ENCODE peak calls at places on chromosome 19, in six cellular contexts. One of them, this sample, is unnamed. For H3K4me1, the result is how much of the 10 kb centered on the place peaks cover.

GRCh38 chr19:34475975-34476594 is 5.5 kb upstream of the WTIP start:
- DNase-seq in tibial nerve: no peak
- DNase-seq in body of pancreas: no peak
- DNase-seq in PC-9: no peak
- DNase-seq in adrenal gland: no peak
- DNase-seq in neural progenitor cell: no peak
- DNase-seq in this sample: no peak

GRCh38 chr19:31980851-31981250 is 364.6 kb upstream of the ZNF507 start:
- DNase-seq in tibial nerve: no peak
- DNase-seq in body of pancreas: no peak
- DNase-seq in PC-9: no peak
- DNase-seq in adrenal gland: no peak
- DNase-seq in neural progenitor cell: no peak
- DNase-seq in this sample: no peak

GRCh38 chr19:16876904-16877361 is 11.9 kb upstream of the F2RL3 start:
- DNase-seq in tibial nerve: no peak
- DNase-seq in body of pancreas: no peak
- DNase-seq in PC-9: peak
- DNase-seq in adrenal gland: no peak
- DNase-seq in neural progenitor cell: no peak
- DNase-seq in this sample: no peak

GRCh38 chr19:4972509-4973230 is 3.8 kb downstream of the KDM4B start:
- DNase-seq in tibial nerve: no peak
- DNase-seq in body of pancreas: no peak
- DNase-seq in PC-9: peak
- DNase-seq in adrenal gland: peak
- DNase-seq in neural progenitor cell: no peak
- DNase-seq in this sample: peak

GRCh38 chr19:40613669-40614594 is 12.8 kb downstream of the LTBP4 start:
- DNase-seq in tibial nerve: peak
- DNase-seq in body of pancreas: peak
- DNase-seq in PC-9: peak
- DNase-seq in adrenal gland: peak
- DNase-seq in neural progenitor cell: peak
- DNase-seq in this sample: peak

GRCh38 chr19:9865732-9866627 is 30.9 kb downstream of the PIN1 start:
- DNase-seq in tibial nerve: no peak
- DNase-seq in body of pancreas: no peak
- DNase-seq in PC-9: no peak
- DNase-seq in adrenal gland: no peak
- DNase-seq in neural progenitor cell: peak
- DNase-seq in this sample: peak

GRCh38 chr19:12159773-12160414 is 3.0 kb upstream of the ZNF136 start:
- DNase-seq in tibial nerve: no peak
- DNase-seq in body of pancreas: no peak
- DNase-seq in PC-9: no peak
- DNase-seq in adrenal gland: no peak
- DNase-seq in neural progenitor cell: peak
- DNase-seq in this sample: no peak

GRCh38 chr19:892243-892996 is 567 bp downstream of the MED16 start:
- DNase-seq in tibial nerve: no peak
- DNase-seq in body of pancreas: no peak
- DNase-seq in PC-9: no peak
- DNase-seq in adrenal gland: no peak
- DNase-seq in neural progenitor cell: peak
- DNase-seq in this sample: peak

GRCh38 chr19:35138305-35138799 is 272 bp upstream of the FXYD1 start:
- DNase-seq in tibial nerve: no peak
- DNase-seq in body of pancreas: no peak
- DNase-seq in PC-9: no peak
- DNase-seq in adrenal gland: no peak
- DNase-seq in neural progenitor cell: no peak
- DNase-seq in this sample: no peak

GRCh38 chr19:6210721-6211600 is 68.8 kb downstream of the MLLT1 start:
- DNase-seq in tibial nerve: no peak
- DNase-seq in body of pancreas: peak
- DNase-seq in PC-9: no peak
- DNase-seq in adrenal gland: peak
- DNase-seq in neural progenitor cell: no peak
- DNase-seq in this sample: no peak

GRCh38 chr19:45251452-45252354 is 632 bp downstream of the MARK4 start:
- DNase-seq in tibial nerve: no peak
- DNase-seq in body of pancreas: peak
- DNase-seq in PC-9: peak
- DNase-seq in adrenal gland: no peak
- DNase-seq in neural progenitor cell: peak
- DNase-seq in this sample: no peak

GRCh38 chr19:50377051-50377441 is 789 bp downstream of the NR1H2 start:
- DNase-seq in tibial nerve: no peak
- DNase-seq in body of pancreas: peak
- DNase-seq in PC-9: no peak
- DNase-seq in adrenal gland: peak
- DNase-seq in neural progenitor cell: no peak
- DNase-seq in this sample: peak

GRCh38 chr19:42042455-42043170 is 27.4 kb downstream of the GRIK5 start:
- DNase-seq in tibial nerve: no peak
- DNase-seq in body of pancreas: no peak
- DNase-seq in PC-9: no peak
- DNase-seq in adrenal gland: no peak
- DNase-seq in neural progenitor cell: no peak
- DNase-seq in this sample: no peak

GRCh38 chr19:51948979-51949378 is 21.7 kb downstream of the ZNF613 start:
- DNase-seq in tibial nerve: no peak
- DNase-seq in body of pancreas: no peak
- DNase-seq in PC-9: no peak
- DNase-seq in adrenal gland: peak
- DNase-seq in neural progenitor cell: no peak
- DNase-seq in this sample: no peak

GRCh38 chr19:21900401-21900800 is 64.4 kb upstream of the ZNF43 start:
- DNase-seq in tibial nerve: no peak
- DNase-seq in body of pancreas: no peak
- DNase-seq in PC-9: no peak
- DNase-seq in adrenal gland: no peak
- DNase-seq in neural progenitor cell: no peak
- DNase-seq in this sample: no peak

GRCh38 chr19:16316506-16316882 is 8.1 kb upstream of the KLF2 start:
- DNase-seq in tibial nerve: no peak
- DNase-seq in body of pancreas: no peak
- DNase-seq in PC-9: no peak
- DNase-seq in adrenal gland: no peak
- DNase-seq in neural progenitor cell: no peak
- DNase-seq in this sample: no peak

GRCh38 chr19:29783627-29784190 is 28.1 kb upstream of the CCNE1 start:
- DNase-seq in tibial nerve: no peak
- DNase-seq in body of pancreas: no peak
- DNase-seq in PC-9: no peak
- DNase-seq in adrenal gland: no peak
- DNase-seq in neural progenitor cell: no peak
- DNase-seq in this sample: no peak

GRCh38 chr19:50205681-50206138 is 2.3 kb downstream of the MYH14 start:
- DNase-seq in tibial nerve: no peak
- DNase-seq in body of pancreas: peak
- DNase-seq in PC-9: peak
- DNase-seq in adrenal gland: no peak
- DNase-seq in neural progenitor cell: peak
- DNase-seq in this sample: peak

GRCh38 chr19:52492991-52493470 is 34.4 kb upstream of the ZNF808 start:
- DNase-seq in tibial nerve: no peak
- DNase-seq in body of pancreas: no peak
- DNase-seq in PC-9: no peak
- DNase-seq in adrenal gland: no peak
- DNase-seq in neural progenitor cell: peak
- DNase-seq in this sample: no peak

GRCh38 chr19:8336665-8337064 is 6.4 kb downstream of the KANK3 start:
- DNase-seq in tibial nerve: no peak
- DNase-seq in body of pancreas: no peak
- DNase-seq in PC-9: no peak
- DNase-seq in adrenal gland: no peak
- DNase-seq in neural progenitor cell: no peak
- DNase-seq in this sample: no peak

GRCh38 chr19:495440-496332 is 600 bp upstream of the MADCAM1 start:
- DNase-seq in tibial nerve: no peak
- DNase-seq in body of pancreas: no peak
- DNase-seq in PC-9: peak
- DNase-seq in adrenal gland: no peak
- DNase-seq in neural progenitor cell: peak
- DNase-seq in this sample: no peak

GRCh38 chr19:35249146-35249847 is 495 bp downstream of the LSR start:
- DNase-seq in tibial nerve: no peak
- DNase-seq in body of pancreas: no peak
- DNase-seq in PC-9: no peak
- DNase-seq in adrenal gland: peak
- DNase-seq in neural progenitor cell: peak
- DNase-seq in this sample: peak

GRCh38 chr19:50858896-50859295 is 4.2 kb downstream of the KLK3 start:
- DNase-seq in tibial nerve: no peak
- DNase-seq in body of pancreas: peak
- DNase-seq in PC-9: no peak
- DNase-seq in adrenal gland: no peak
- DNase-seq in neural progenitor cell: no peak
- DNase-seq in this sample: peak

GRCh38 chr19:53977429-53977990 is 13.9 kb upstream of the CACNG6 start:
- DNase-seq in tibial nerve: peak
- DNase-seq in body of pancreas: peak
- DNase-seq in PC-9: peak
- DNase-seq in adrenal gland: peak
- DNase-seq in neural progenitor cell: peak
- DNase-seq in this sample: peak

GRCh38 chr19:18510216-18510615 is 11.7 kb downstream of the ELL start:
- DNase-seq in tibial nerve: no peak
- DNase-seq in body of pancreas: no peak
- DNase-seq in PC-9: no peak
- DNase-seq in adrenal gland: no peak
- DNase-seq in neural progenitor cell: no peak
- DNase-seq in this sample: no peak
- H3K4me1 ChIP-seq in tibial nerve: half or more
- H3K4me1 ChIP-seq in body of pancreas: half or more
- H3K4me1 ChIP-seq in PC-9: under half
- H3K4me1 ChIP-seq in adrenal gland: half or more
- H3K4me1 ChIP-seq in neural progenitor cell: under half
- H3K4me1 ChIP-seq in this sample: under half

GRCh38 chr19:38266070-38266469 is 1.7 kb downstream of the SPINT2 start:
- DNase-seq in tibial nerve: no peak
- DNase-seq in body of pancreas: peak
- DNase-seq in PC-9: peak
- DNase-seq in adrenal gland: no peak
- DNase-seq in neural progenitor cell: no peak
- DNase-seq in this sample: peak

GRCh38 chr19:38265213-38265861 is 964 bp downstream of the SPINT2 start:
- DNase-seq in tibial nerve: no peak
- DNase-seq in body of pancreas: peak
- DNase-seq in PC-9: peak
- DNase-seq in adrenal gland: no peak
- DNase-seq in neural progenitor cell: no peak
- DNase-seq in this sample: peak

GRCh38 chr19:38267780-38268430 is 3.5 kb downstream of the SPINT2 start:
- DNase-seq in tibial nerve: no peak
- DNase-seq in body of pancreas: peak
- DNase-seq in PC-9: peak
- DNase-seq in adrenal gland: no peak
- DNase-seq in neural progenitor cell: no peak
- DNase-seq in this sample: peak

GRCh38 chr19:38268539-38268938 is 4.2 kb downstream of the SPINT2 start:
- DNase-seq in tibial nerve: no peak
- DNase-seq in body of pancreas: no peak
- DNase-seq in PC-9: no peak
- DNase-seq in adrenal gland: no peak
- DNase-seq in neural progenitor cell: no peak
- DNase-seq in this sample: peak

GRCh38 chr19:38266981-38267597 is 2.7 kb downstream of the SPINT2 start:
- DNase-seq in tibial nerve: no peak
- DNase-seq in body of pancreas: peak
- DNase-seq in PC-9: peak
- DNase-seq in adrenal gland: no peak
- DNase-seq in neural progenitor cell: no peak
- DNase-seq in this sample: peak
- H3K4me3 ChIP-seq in tibial nerve: no peak
- H3K4me3 ChIP-seq in body of pancreas: no peak
- H3K4me3 ChIP-seq in PC-9: peak
- H3K4me3 ChIP-seq in adrenal gland: no peak
- H3K4me3 ChIP-seq in neural progenitor cell: no peak
- H3K4me3 ChIP-seq in this sample: peak

GRCh38 chr19:17953869-17954268 is 13.0 kb upstream of the KCNN1 start:
- DNase-seq in tibial nerve: no peak
- DNase-seq in body of pancreas: no peak
- DNase-seq in PC-9: no peak
- DNase-seq in adrenal gland: no peak
- DNase-seq in neural progenitor cell: peak
- DNase-seq in this sample: no peak
- H3K27ac ChIP-seq in tibial nerve: no peak
- H3K27ac ChIP-seq in body of pancreas: no peak
- H3K27ac ChIP-seq in PC-9: no peak
- H3K27ac ChIP-seq in adrenal gland: no peak
- H3K27ac ChIP-seq in neural progenitor cell: no peak
- H3K27ac ChIP-seq in this sample: no peak

DNA sequence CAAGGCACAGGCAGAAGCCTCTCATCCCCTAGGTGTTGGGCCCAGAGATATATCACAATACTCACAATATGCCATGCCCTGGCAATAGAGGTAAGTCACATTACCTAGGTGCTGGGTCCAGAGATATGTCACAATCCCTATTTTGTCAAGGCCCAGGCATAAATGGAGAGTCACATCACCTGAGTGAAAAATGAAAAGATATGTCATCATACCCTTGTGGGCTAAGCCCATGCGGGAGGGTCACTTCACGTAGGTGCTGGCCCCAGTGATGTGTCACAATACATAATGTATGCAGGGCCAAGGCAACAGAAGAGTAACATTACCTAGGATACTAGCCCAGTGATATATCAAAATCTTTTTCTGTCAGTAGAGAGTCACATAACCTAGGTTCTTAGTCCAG is 127.0 kb downstream of the ZNF675 start:
- DNase-seq in tibial nerve: no peak
- DNase-seq in body of pancreas: no peak
- DNase-seq in PC-9: no peak
- DNase-seq in adrenal gland: no peak
- DNase-seq in neural progenitor cell: no peak
- DNase-seq in this sample: no peak
- H3K4me1 ChIP-seq in tibial nerve: under half
- H3K4me1 ChIP-seq in body of pancreas: under half
- H3K4me1 ChIP-seq in PC-9: under half
- H3K4me1 ChIP-seq in adrenal gland: under half
- H3K4me1 ChIP-seq in neural progenitor cell: under half
- H3K4me1 ChIP-seq in this sample: under half

This sample was measured in small intestine.